ENCODE peak calls at places on chromosomes 13 and 19, in four cellular contexts. E is tibial artery, D is pancreas, G is GM23248. N is an unnamed sample.

GRCh38 chr13:35693142-35693784 is 216.8 kb upstream of the MAB21L1 start:
- DNase-seq in E (peak; percentile 6), D (no peak), G (no peak), N (peak; percentile 73)

GRCh38 chr19:585551-586110 is 4.0 kb upstream of the HCN2 start:
- DNase-seq in E (no peak), D (no peak), G (peak; percentile 27), N (no peak)

GRCh38 chr19:42406111-42406510 is 16.0 kb upstream of the CNFN start:
- DNase-seq in G (no peak), E (no peak), D (no peak), N (no peak)

GRCh38 chr13:113652404-113653263 is 5.4 kb downstream of the ATP4B start:
- DNase-seq in D (peak; percentile 41), G (no peak), E (peak; percentile 11), N (no peak)

GRCh38 chr13:40130871-40131636 is 475.6 kb downstream of the COG6 start:
- DNase-seq in E (no peak), D (no peak), G (peak; percentile 61), N (no peak)

GRCh38 chr19:11166281-11167142 is 10.9 kb upstream of the SPC24 start:
- DNase-seq in D (no peak), G (peak; percentile 87), E (no peak), N (peak; percentile 70)

GRCh38 chr19:43806848-43807247 is 4.6 kb upstream of the LYPD5 start:
- DNase-seq in E (no peak), D (no peak), G (no peak), N (no peak)

GRCh38 chr13:81487151-81487550 is 1146.2 kb upstream of the SPRY2 start:
- DNase-seq in E (no peak), G (no peak), D (no peak), N (peak; percentile 70)

GRCh38 chr13:110685305-110685704 is 20.6 kb downstream of the CARS2 start:
- DNase-seq in D (no peak), G (no peak), E (no peak), N (peak; percentile 62)

GRCh38 chr13:63938851-63939250 is 2523.2 kb upstream of the PCDH20 start:
- DNase-seq in G (no peak), E (no peak), D (no peak), N (peak; percentile 54)

GRCh38 chr19:8034178-8034525 is 18.4 kb upstream of the CCL25 start:
- DNase-seq in E (no peak), D (no peak), G (no peak), N (no peak)

GRCh38 chr19:15397236-15397635 is 17.6 kb upstream of the AKAP8 start:
- DNase-seq in E (no peak), D (no peak), G (no peak), N (no peak)

GRCh38 chr19:35696835-35697234 is 7.5 kb upstream of the ZBTB32 start:
- DNase-seq in G (no peak), E (no peak), D (no peak), N (no peak)

GRCh38 chr19:32407004-32407992 is 1.7 kb downstream of the DPY19L3 start:
- DNase-seq in D (no peak), E (peak; percentile 23), G (peak; percentile 75), N (peak; percentile 17)

GRCh38 chr13:114089751-114090400 is 42.5 kb downstream of the RASA3 start:
- DNase-seq in E (no peak), D (no peak), G (no peak), N (no peak)

GRCh38 chr19:37933965-37934364 is 27.0 kb downstream of the SIPA1L3 start:
- DNase-seq in E (no peak), G (peak; percentile 9), D (no peak), N (no peak)

GRCh38 chr13:42396501-42396900 is 124.5 kb downstream of the AKAP11 start:
- DNase-seq in D (no peak), G (no peak), E (no peak), N (no peak)

GRCh38 chr13:65470781-65471180 is 1759.4 kb downstream of the PCDH9 start:
- DNase-seq in E (no peak), D (no peak), G (no peak), N (peak; percentile 59)

GRCh38 chr13:102878491-102878890 is 32.7 kb downstream of the ERCC5 start:
- DNase-seq in E (no peak), D (no peak), G (peak; percentile 35), N (no peak)

GRCh38 chr13:106680796-106681482 is 113.0 kb upstream of the ARGLU1 start:
- DNase-seq in G (no peak), E (no peak), D (no peak), N (no peak)

GRCh38 chr19:45848922-45849321 is 14.0 kb downstream of the SYMPK start:
- DNase-seq in G (peak; percentile 29), E (no peak), D (no peak), N (no peak)

GRCh38 chr13:75871059-75871458 is 234.9 kb downstream of the LMO7 start:
- DNase-seq in D (no peak), G (no peak), E (no peak), N (no peak)

GRCh38 chr13:21676611-21677021 is 5.7 kb downstream of the FGF9 start:
- DNase-seq in D (no peak), G (no peak), E (no peak), N (no peak)

GRCh38 chr13:40082644-40083043 is 427.2 kb downstream of the COG6 start:
- DNase-seq in E (no peak), G (no peak), D (no peak), N (no peak)

GRCh38 chr13:23753523-23753922 is 135.7 kb downstream of the MIPEP start:
- DNase-seq in D (no peak), E (no peak), G (peak; percentile 37), N (peak; percentile 65)

GRCh38 chr13:113129480-113129879 is 6.9 kb downstream of the F10 start:
- DNase-seq in D (no peak), G (no peak), E (no peak), N (no peak)

GRCh38 chr19:17777840-17778620 is 16.9 kb upstream of the B3GNT3 start:
- DNase-seq in G (peak; percentile 69), E (peak; percentile 42), D (peak; percentile 74), N (peak; percentile 20)

GRCh38 chr19:18440421-18440877 is 2.5 kb upstream of the ISYNA1 start:
- DNase-seq in D (no peak), G (peak; percentile 39), E (no peak), N (no peak)

GRCh38 chr19:41427647-41428480 is 690 bp upstream of the B3GNT8 start:
- DNase-seq in D (peak; percentile 65), G (peak; percentile 60), E (peak; percentile 52), N (no peak)

GRCh38 chr19:18596752-18597157 is 8.2 kb downstream of the REX1BD start:
- DNase-seq in D (peak; percentile 88), E (peak; percentile 63), G (peak; percentile 54), N (no peak)

GRCh38 chr13:81713201-81713600 is 1372.3 kb upstream of the SPRY2 start:
- DNase-seq in G (no peak), D (no peak), E (no peak), N (no peak)

GRCh38 chr13:31053098-31053497 is 108.6 kb downstream of the HSPH1 start:
- DNase-seq in E (no peak), D (no peak), G (peak; percentile 20), N (no peak)

GRCh38 chr13:80458546-80458945 is 117.6 kb upstream of the SPRY2 start:
- DNase-seq in D (no peak), E (no peak), G (no peak), N (no peak)

GRCh38 chr13:67736646-67737420 is 506.7 kb upstream of the PCDH9 start:
- DNase-seq in D (no peak), G (peak; percentile 35), E (no peak), N (peak; percentile 86)

GRCh38 chr13:66546534-66547379 is 683.4 kb downstream of the PCDH9 start:
- DNase-seq in D (no peak), E (no peak), G (no peak), N (peak; percentile 40)

DNA sequence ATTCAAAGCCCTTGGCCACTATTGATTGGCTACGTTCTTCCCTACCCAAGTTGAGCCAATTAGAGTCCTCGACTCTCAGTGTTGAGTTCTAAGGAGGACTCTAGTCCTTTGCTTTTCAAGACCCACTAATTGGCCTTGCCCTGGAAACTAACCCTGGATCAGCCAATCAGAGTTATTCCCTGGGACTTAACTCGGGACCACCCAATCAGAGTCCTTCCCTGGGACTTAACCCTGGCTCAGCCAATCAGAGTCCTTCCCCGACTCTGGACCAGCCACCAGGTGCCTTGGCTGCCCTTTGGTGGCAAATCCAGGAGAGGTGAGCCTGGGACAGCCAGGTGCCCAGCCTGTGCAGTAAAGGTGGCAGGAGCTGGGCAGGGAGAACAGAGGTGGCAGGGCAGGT is 28.7 kb downstream of the ATP8B3 start:
- DNase-seq in D (no peak), E (no peak), G (no peak), N (no peak)
- H3K4me3 ChIP-seq in D (no peak overlapping the region), E (no peak overlapping the region), G (no peak overlapping the region), N (no peak overlapping the region)

GRCh38 chr19:54433697-54434096 is 15.3 kb upstream of the LENG8 start:
- DNase-seq in G (no peak), E (no peak), D (no peak), N (no peak)
- H3K9me3 ChIP-seq in G (no peaks in the 10 kb centered on the region), E (no peaks in the 10 kb centered on the region), D (no peaks in the 10 kb centered on the region), N (no peaks in the 10 kb centered on the region)

GRCh38 chr19:55552620-55553019 is 7.3 kb upstream of the SBK3 start:
- DNase-seq in D (no peak), E (no peak), G (peak; percentile 76), N (peak; percentile 89)

GRCh38 chr19:55552206-55552605 is 6.9 kb upstream of the SBK3 start:
- DNase-seq in D (no peak), G (no peak), E (no peak), N (peak; percentile 27)

GRCh38 chr19:55553217-55554182 is 8.2 kb upstream of the SBK3 start:
- DNase-seq in D (no peak), E (no peak), G (peak; percentile 28), N (peak; percentile 38)

GRCh38 chr19:55549500-55550320 is 4.4 kb upstream of the SBK3 start:
- DNase-seq in G (peak; percentile 91), D (no peak), E (no peak), N (peak; percentile 84)

GRCh38 chr19:55550321-55550650 is 4.9 kb upstream of the SBK3 start:
- DNase-seq in D (no peak), E (no peak), G (no peak), N (peak; percentile 19)
- H3K4me3 ChIP-seq in D (no peak overlapping the region), E (no peak overlapping the region), G (peak overlapping the region; percentile 43), N (no peak overlapping the region)

GRCh38 chr19:9150650-9151049 is 10.5 kb downstream of the ZNF317 start:
- DNase-seq in D (no peak), E (no peak), G (no peak), N (no peak)

GRCh38 chr19:9149976-9150375 is 9.8 kb downstream of the ZNF317 start:
- DNase-seq in D (no peak), E (no peak), G (no peak), N (no peak)

GRCh38 chr19:9151367-9151766 is 11.2 kb downstream of the ZNF317 start:
- DNase-seq in D (no peak), E (no peak), G (no peak), N (no peak)

GRCh38 chr19:9146882-9147281 is 6.7 kb downstream of the ZNF317 start:
- DNase-seq in G (no peak), E (no peak), D (no peak), N (no peak)

GRCh38 chr19:9148687-9149086 is 8.5 kb downstream of the ZNF317 start:
- DNase-seq in D (no peak), E (no peak), G (no peak), N (no peak)
- H3K9me3 ChIP-seq in D (peaks cover 7% of the 10 kb centered on the region), E (peaks cover 25% of the 10 kb centered on the region), G (no peaks in the 10 kb centered on the region), N (peaks cover 31% of the 10 kb centered on the region)

GRCh38 chr19:13838071-13838942 is 38.6 kb upstream of the NANOS3 start:
- DNase-seq in D (no peak), E (no peak), G (peak; percentile 21), N (no peak)
- H3K4me3 ChIP-seq in D (no peak overlapping the region), E (peak overlapping the region; percentile 99), G (peak overlapping the region; percentile 98), N (peak overlapping the region; percentile 96)

N was measured in adipocyte.